ENCODE peak calls at places on chromosomes 16 and 17, in seven cellular contexts. G, U, S, I, N, Q and F are unnamed samples.

GRCh38 chr17:63395075-63395815 is 50.9 kb downstream of the CYB561 start:
- DNase-seq in S (no peak), Q (no peak), I (peak; percentile 27), G (no peak), N (peak; percentile 28), U (peak; percentile 85), F (peak; percentile 85)

GRCh38 chr16:11672206-11673090 is 4.2 kb downstream of the SNN start:
- DNase-seq in N (no peak), S (no peak), I (peak; percentile 53), Q (no peak), G (no peak), U (no peak), F (no peak)

GRCh38 chr16:49457196-49457595 is 83.6 kb downstream of the C16orf78 start:
- DNase-seq in S (no peak), I (no peak), G (no peak), U (no peak), Q (peak; percentile 21), N (no peak), F (no peak)

GRCh38 chr17:2122641-2123302 is 67.9 kb downstream of the HIC1 start:
- DNase-seq in G (no peak), I (peak; percentile 54), S (no peak), N (no peak), U (no peak), Q (peak; percentile 70), F (peak; percentile 76)

GRCh38 chr17:75832164-75832651 is 12.0 kb downstream of the UNC13D start:
- DNase-seq in N (no peak), U (peak; percentile 68), S (no peak), I (no peak), Q (no peak), G (no peak), F (peak; percentile 72)

GRCh38 chr17:31750578-31750977 is 108.5 kb downstream of the COPRS start:
- DNase-seq in Q (no peak), G (no peak), I (no peak), S (no peak), N (no peak), U (no peak), F (no peak)

GRCh38 chr16:12329246-12329995 is 352.9 kb downstream of the SNX29 start:
- DNase-seq in G (no peak), Q (no peak), N (peak; percentile 49), U (no peak), S (no peak), I (no peak), F (no peak)

GRCh38 chr17:77465358-77466041 is 324.7 kb downstream of the SEC14L1 start:
- DNase-seq in Q (peak; percentile 80), G (no peak), S (peak; percentile 46), I (peak; percentile 78), U (peak; percentile 43), N (no peak), F (peak; percentile 68)

GRCh38 chr16:9755076-9755475 is 427.2 kb downstream of the GRIN2A start:
- DNase-seq in N (no peak), S (no peak), Q (no peak), G (no peak), I (no peak), U (no peak), F (peak; percentile 10)

GRCh38 chr16:29147710-29148425 is 163.0 kb downstream of the LAT start:
- DNase-seq in G (no peak), Q (no peak), N (no peak), I (no peak), S (no peak), U (no peak), F (no peak)

GRCh38 chr17:80968602-80969029 is 23.0 kb upstream of the CHMP6 start:
- DNase-seq in G (no peak), N (no peak), S (no peak), Q (peak; percentile 73), I (no peak), U (no peak), F (peak; percentile 60)

GRCh38 chr17:47739150-47739549 is 6.1 kb downstream of the TBX21 start:
- DNase-seq in N (no peak), U (no peak), S (no peak), Q (no peak), G (no peak), I (no peak), F (no peak)

GRCh38 chr17:22503322-22503899 is 811.1 kb downstream of the KCNJ18 start:
- DNase-seq in I (no peak), S (no peak), G (no peak), U (no peak), Q (no peak), N (no peak), F (no peak)

GRCh38 chr17:21042434-21043295 is at the start of gene USP22:
- DNase-seq in S (peak; percentile 12), N (peak; percentile 52), I (no peak), G (no peak), U (no peak), Q (no peak), F (no peak)

GRCh38 chr17:27572665-27573064 is 58.3 kb upstream of the LGALS9 start:
- DNase-seq in U (peak; percentile 32), G (no peak), I (no peak), Q (no peak), N (no peak), S (no peak), F (peak; percentile 29)

GRCh38 chr17:57948555-57949420 is 6.4 kb downstream of the CUEDC1 start:
- DNase-seq in S (peak; percentile 61), I (no peak), U (peak; percentile 99), N (no peak), Q (peak; percentile 65), G (peak; percentile 98), F (peak; percentile 99)

GRCh38 chr16:1108299-1109252 is 12.5 kb upstream of the C1QTNF8 start:
- DNase-seq in G (no peak), I (no peak), S (peak; percentile 55), U (no peak), N (no peak), Q (peak; percentile 90), F (peak; percentile 20)

DNA sequence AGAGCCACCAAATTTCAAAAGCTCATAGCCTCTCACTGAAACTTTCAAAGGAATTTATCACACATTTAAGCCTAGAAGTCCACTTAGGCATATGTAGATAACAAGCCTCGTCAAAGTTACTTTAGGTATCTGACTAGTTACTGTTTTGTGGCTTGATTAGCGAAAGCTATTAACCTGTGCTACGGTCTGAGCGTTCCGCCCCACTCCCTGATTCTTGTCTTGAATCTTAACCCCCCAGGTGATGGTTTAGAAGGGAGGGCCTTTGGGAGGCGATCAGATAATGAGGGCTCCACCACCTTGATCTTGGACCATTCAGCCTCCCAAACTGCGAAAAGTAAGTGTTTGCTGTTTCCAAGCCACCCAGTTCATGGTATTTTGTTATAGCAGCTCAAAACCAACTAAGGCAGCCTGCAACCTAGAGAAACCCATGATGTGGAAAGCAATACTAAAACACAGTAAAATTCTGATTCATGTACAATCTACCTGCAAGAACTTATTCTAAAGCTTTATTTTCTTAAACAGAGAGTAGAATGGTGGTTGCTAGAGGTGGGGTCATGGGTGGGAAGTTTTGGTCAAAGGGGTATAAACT is 7.1 kb downstream of the HSDL1 start:
- DNase-seq in N (no peak), G (no peak), I (no peak), U (no peak), S (no peak), Q (no peak), F (no peak)
- TF ChIP-seq CTCF in N (no peak), G (no peak), I (no peak), U (no peak), S (no peak), Q (no peak), F (no peak)

GRCh38 chr17:34758316-34758715 is 178.9 kb downstream of the TMEM132E start:
- DNase-seq in G (no peak), U (no peak), N (no peak), Q (no peak), I (no peak), S (no peak), F (no peak)
- TF ChIP-seq CTCF in G (no peak), U (no peak), N (no peak), Q (no peak), I (no peak), S (no peak), F (no peak)

DNA sequence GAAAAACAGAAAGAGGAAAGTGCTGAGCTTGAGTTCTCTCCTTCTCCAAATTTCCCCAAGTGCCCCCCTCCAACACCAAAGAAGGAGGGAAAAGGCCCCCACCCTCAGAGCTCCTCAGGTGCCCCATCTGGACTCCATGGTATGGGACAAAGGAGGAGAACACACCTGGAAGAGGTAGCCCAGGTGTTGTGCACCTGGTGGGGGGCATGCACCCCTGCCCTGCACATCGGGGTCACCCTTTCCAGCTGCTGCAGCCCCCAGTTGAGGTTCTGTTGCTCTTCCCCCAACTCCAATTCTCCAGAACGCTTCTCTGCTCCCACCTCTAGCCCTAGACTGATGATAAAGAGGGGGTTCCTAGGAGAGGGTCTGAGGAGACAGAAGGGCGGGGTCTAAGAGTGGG is 3.0 kb upstream of the COL1A1 start:
- DNase-seq in I (no peak), Q (no peak), U (no peak), S (no peak), G (no peak), N (no peak), F (no peak)
- TF ChIP-seq CTCF in I (no peak), Q (no peak), U (no peak), S (no peak), G (no peak), N (no peak), F (no peak)

DNA sequence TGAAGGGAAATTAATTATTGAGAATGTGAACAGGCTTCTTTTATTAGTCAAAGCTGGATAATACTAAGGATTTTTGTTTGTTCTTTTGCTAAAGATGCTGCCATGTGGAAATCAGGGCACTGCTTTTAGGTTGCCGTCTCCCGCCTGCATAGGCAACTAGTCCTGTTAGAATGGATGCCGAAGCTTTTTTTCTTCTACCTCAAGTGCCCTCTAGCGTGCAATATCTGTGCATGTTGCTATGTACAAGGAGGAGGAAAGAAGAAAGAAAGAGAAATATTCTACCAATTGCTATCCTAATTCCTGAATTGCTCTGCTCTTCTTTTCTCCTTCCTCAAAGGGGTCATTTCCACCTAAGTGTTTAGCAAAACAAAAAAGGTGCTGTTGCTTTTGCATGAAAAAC is 5.2 kb upstream of the CDH8 start:
- DNase-seq in S (peak; percentile 3), G (peak; percentile 53), N (peak; percentile 73), Q (no peak), U (peak; percentile 1), I (no peak), F (peak; percentile 47)
- TF ChIP-seq CTCF in S (no peak), G (peak; percentile 51), N (peak; percentile 16), Q (peak; percentile 31), U (peak; percentile 41), I (peak; percentile 38), F (peak; percentile 66)

GRCh38 chr16:4410335-4411075 is 5.9 kb downstream of the CORO7 start:
- DNase-seq in G (no peak), I (no peak), S (no peak), Q (peak; percentile 47), N (no peak), U (peak; percentile 93), F (peak; percentile 91)

GRCh38 chr16:4407543-4408322 is 8.7 kb downstream of the CORO7 start:
- DNase-seq in Q (peak; percentile 62), N (no peak), U (peak; percentile 86), G (no peak), I (no peak), S (no peak), F (peak; percentile 66)

GRCh38 chr16:4411684-4412083 is 4.7 kb downstream of the CORO7 start:
- DNase-seq in Q (peak; percentile 62), I (peak; percentile 62), N (no peak), S (no peak), G (no peak), U (no peak), F (no peak)

GRCh38 chr16:4408323-4408690 is 8.1 kb downstream of the CORO7 start:
- DNase-seq in G (no peak), S (no peak), N (no peak), U (no peak), I (no peak), Q (peak; percentile 50), F (no peak)

GRCh38 chr16:4409081-4409932 is 7.1 kb downstream of the CORO7 start:
- DNase-seq in I (no peak), Q (peak; percentile 58), N (no peak), S (no peak), U (no peak), G (peak; percentile 51), F (no peak)
- TF ChIP-seq CTCF in I (peak; percentile 12), Q (no peak), N (no peak), S (no peak), U (peak; percentile 54), G (no peak), F (peak; percentile 9)